ENCODE peak calls at places on chromosome 22, in four cellular contexts. D, Z, F and O are unnamed samples.

GRCh38 chr22:30266445-30267381 is at the start of gene OSM:
- DNase-seq in D (no peak), F (no peak), Z (no peak), O (no peak)

GRCh38 chr22:28064941-28065340 is 145.9 kb upstream of the PITPNB start:
- DNase-seq in D (no peak), Z (no peak), F (no peak), O (no peak)

GRCh38 chr22:19927696-19928095 is 13.9 kb upstream of the COMT start:
- DNase-seq in F (no peak), D (no peak), Z (no peak), O (no peak)

GRCh38 chr22:30309981-30310672 is 16.6 kb downstream of the TBC1D10A start:
- DNase-seq in Z (no peak), D (no peak), F (no peak), O (no peak)

GRCh38 chr22:45584621-45585436 is 82.1 kb downstream of the FBLN1 start:
- DNase-seq in Z (no peak), F (no peak), D (no peak), O (no peak)

GRCh38 chr22:31544481-31545480 is 48.4 kb downstream of the SFI1 start:
- DNase-seq in D (no peak), F (no peak), Z (peak; percentile 23), O (no peak)

GRCh38 chr22:28917747-28918543 is 34.6 kb downstream of the ZNRF3 start:
- DNase-seq in D (no peak), F (no peak), Z (peak; percentile 86), O (no peak)

GRCh38 chr22:36258750-36259619 is 6.1 kb downstream of the APOL1 start:
- DNase-seq in F (peak; percentile 29), D (no peak), Z (no peak), O (peak; percentile 64)

GRCh38 chr22:45819305-45819704 is 147.7 kb downstream of the ATXN10 start:
- DNase-seq in Z (no peak), F (no peak), D (no peak), O (no peak)

DNA sequence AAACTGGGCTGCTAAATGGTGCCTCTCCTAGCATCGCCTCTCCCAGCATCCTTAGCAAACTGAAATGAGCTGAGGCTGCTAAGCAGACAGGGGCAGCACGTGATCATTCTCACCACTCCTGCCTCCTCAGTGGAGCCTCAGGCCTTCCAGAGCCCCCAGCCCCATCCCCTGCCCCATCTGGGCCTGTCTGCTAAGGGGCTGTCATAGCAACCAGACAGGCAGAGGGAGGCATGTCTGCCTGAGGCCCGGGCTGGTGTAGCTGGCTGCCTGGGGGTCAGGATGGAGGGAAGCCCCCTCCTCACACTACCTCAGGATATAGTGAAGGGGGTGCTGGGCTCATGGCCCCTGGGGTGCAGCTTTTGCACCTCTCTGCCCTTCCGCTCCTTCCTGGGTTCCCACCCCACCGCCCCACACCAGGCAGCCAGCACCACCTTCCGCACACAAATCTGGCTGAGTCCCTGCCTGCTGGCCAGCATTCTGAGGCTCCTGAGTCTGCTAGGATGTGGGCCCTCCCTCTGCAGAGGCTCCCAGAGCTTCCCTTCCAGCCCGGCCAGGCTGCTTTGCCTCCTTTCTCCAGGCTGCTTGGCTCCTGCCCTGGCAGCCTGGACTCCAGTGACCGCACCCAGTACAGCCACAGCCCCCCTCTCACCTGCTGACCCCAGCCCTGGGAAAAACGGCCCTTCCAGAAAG is 47.5 kb upstream of the TTLL12 start:
- DNase-seq in F (no peak), Z (no peak), D (no peak), O (no peak)
- TF ChIP-seq ELF4 in F (no peak), Z (no peak), D (no peak), O (no peak)

DNA sequence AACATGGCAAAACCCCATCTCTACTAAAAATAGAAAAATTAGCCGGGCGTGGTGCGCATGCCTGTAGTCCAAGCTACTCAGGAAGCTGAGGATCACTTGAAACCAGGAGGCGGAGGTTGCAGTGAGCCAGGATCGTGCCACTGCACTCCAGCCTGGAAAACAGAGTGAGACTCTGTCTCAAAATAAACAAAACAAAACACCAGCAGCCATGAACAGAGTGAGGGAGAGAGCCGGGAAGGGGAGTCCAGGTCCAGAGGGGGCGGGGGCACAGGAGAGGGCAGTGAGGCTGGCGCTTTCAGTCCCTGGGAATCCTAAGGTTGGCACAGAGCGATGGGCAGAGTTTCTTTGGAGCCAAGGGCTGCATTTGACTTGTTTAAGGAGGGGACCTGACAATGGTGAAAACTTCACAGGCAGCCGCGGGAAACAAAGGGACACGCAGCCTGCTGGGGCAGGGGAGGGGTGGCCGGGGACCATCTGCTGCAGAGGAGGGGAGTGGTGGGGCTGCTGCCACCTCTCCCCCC is 2.5 kb downstream of the MFNG start:
- DNase-seq in D (no peak), Z (peak; percentile 11), F (no peak), O (no peak)
- TF ChIP-seq ELF4 in D (no peak), Z (no peak), F (no peak), O (no peak)

DNA sequence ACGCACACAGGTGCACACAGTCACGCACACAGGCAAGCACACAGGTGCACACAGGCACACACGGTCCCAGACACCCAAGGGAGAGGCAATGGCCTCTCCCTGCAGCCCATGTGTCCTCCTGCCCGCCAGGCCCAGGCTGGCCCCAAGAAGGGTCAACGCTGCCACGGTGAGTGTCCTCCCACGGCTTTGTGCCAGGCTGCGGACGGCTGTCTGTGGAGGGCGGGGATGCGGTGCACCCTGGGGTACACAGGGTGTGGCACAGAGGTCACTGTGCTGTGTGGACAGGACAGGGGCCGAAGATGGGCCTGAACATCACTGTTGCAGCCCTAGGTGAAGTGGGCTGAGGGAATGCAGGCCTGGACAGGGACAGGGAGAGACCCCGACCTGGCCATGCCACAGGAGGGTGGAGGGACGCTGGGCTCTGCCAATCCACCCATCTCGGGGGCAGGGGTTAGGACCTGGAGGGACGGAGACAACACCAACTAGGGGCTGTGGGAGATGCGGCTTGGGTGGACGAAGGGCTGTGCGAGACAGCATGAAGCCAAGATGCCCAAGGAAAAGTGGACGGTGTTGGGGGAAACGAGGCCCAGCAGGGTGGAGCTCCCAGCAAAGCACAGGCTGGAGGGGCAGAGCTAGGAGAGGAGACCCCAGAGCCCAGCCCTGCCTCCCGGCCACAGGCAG is 523.8 kb downstream of the BRD1 start:
- DNase-seq in D (no peak), Z (no peak), F (no peak), O (no peak)
- TF ChIP-seq ELF4 in D (no peak), Z (no peak), F (no peak), O (no peak)

DNA sequence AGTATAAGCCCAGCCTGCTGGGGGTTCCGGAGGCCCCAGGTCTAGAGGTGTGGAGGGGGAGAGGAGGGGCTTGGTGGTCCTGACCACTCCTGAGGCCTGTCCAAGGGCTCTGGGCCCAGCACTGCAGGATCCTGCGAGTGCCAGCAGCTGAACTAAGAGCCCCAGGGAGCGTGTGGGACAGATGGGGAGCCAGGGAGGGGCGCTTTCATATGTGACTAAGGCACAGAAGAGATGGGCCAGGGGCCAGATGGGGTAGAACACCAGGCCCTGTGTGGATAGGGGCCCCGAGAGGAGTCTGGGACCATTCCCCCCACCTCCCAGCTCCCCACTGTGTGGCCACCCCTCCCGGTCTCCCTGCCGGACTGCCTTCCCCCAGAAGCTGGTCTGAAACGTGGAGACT is 18.4 kb downstream of the MAFF start:
- DNase-seq in Z (no peak), D (no peak), F (no peak), O (no peak)
- TF ChIP-seq ELF4 in Z (no peak), D (no peak), F (no peak), O (no peak)

DNA sequence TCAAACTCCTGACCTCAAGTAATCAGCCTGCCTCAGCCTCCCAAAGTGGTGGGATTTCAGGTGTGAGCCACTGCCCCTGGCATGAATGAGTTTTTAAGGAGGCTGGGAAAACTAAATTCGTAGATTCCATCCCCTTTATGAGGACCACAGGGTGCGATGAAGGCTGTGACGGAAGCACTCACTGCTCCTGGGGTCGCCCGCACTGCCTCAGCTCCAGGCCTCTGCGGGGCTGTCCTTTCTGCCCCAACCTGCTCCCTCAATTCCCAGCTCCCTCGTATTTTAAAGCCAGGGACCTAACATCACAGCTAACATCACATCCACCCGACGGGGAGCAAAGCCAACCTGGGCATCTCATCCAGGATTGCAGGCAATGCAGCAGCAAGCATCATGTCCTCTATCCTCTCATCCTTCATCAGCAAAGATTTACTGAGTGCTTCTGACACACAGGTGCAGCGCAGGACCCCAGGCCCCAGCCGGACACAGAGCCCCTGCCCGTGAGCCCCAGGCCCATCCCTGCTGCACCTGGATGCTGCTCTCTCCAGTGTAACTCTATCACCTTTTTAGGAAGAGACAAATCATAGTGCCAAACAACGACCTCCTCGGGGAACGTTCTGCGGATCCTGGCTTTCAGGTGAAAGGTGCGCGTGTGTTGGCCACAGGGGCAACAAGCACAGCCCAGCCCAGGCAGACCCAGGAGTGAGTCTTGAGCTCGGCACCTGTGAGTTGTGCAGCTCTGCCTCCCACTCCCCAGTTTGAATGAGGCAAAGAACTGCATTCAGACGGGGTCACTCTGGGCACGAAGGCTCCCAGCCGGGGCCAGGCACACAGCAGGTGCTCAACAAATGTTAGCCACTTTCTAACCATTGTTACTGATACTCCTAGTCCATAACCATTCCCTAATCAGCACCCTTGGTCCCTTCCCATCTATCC is 134.3 kb downstream of the CRYBB2 start:
- DNase-seq in D (no peak), F (no peak), Z (no peak), O (no peak)
- TF ChIP-seq ELF4 in D (no peak), F (no peak), Z (no peak), O (no peak)

GRCh38 chr22:32800158-32800557 is 1.3 kb upstream of the TIMP3 start:
- DNase-seq in F (no peak), Z (no peak), D (no peak), O (no peak)
- TF ChIP-seq ELF4 in F (no peak), Z (no peak), D (no peak), O (no peak)

GRCh38 chr22:23204541-23205157 is 24.3 kb downstream of the BCR start:
- DNase-seq in D (no peak), F (no peak), Z (no peak), O (no peak)

GRCh38 chr22:23206915-23207314 is 26.6 kb downstream of the BCR start:
- DNase-seq in D (no peak), Z (no peak), F (peak; percentile 54), O (no peak)

GRCh38 chr22:23210428-23211170 is 30.3 kb downstream of the BCR start:
- DNase-seq in D (no peak), F (peak; percentile 57), Z (no peak), O (no peak)

GRCh38 chr22:23205330-23205729 is 25.0 kb downstream of the BCR start:
- DNase-seq in D (no peak), Z (no peak), F (no peak), O (no peak)

GRCh38 chr22:23207786-23208325 is 27.5 kb downstream of the BCR start:
- DNase-seq in D (no peak), Z (no peak), F (peak; percentile 59), O (no peak)
- TF ChIP-seq ELF4 in D (no peak), Z (no peak), F (no peak), O (no peak)